ENCODE peak calls at places on chromosomes 12 and 14, in four cellular contexts. One of them, this sample, is unnamed.

GRCh38 chr14:87600236-87600635 is 392.7 kb downstream of the GALC start:
- DNase-seq in NCI-H2107: no peak
- DNase-seq in thoracic aorta: no peak
- DNase-seq in astrocyte of the spinal cord: no peak
- DNase-seq in this sample: no peak

GRCh38 chr12:117092886-117093285 is 6.3 kb downstream of the TESC start:
- DNase-seq in astrocyte of the spinal cord: no peak
- DNase-seq in thoracic aorta: no peak
- DNase-seq in NCI-H2107: no peak
- DNase-seq in this sample: no peak

GRCh38 chr14:77822307-77822706 is 22.4 kb downstream of the ADCK1 start:
- DNase-seq in NCI-H2107: no peak
- DNase-seq in astrocyte of the spinal cord: no peak
- DNase-seq in thoracic aorta: no peak
- DNase-seq in this sample: no peak

GRCh38 chr14:76647699-76648298 is 113.5 kb upstream of the VASH1 start:
- DNase-seq in NCI-H2107: peak
- DNase-seq in astrocyte of the spinal cord: peak
- DNase-seq in thoracic aorta: no peak
- DNase-seq in this sample: peak

GRCh38 chr14:94376976-94377865 is 11.2 kb downstream of the SERPINA1 start:
- DNase-seq in NCI-H2107: no peak
- DNase-seq in thoracic aorta: no peak
- DNase-seq in astrocyte of the spinal cord: no peak
- DNase-seq in this sample: no peak

GRCh38 chr14:68814376-68815287 is 21.8 kb upstream of the ZFP36L1 start:
- DNase-seq in NCI-H2107: no peak
- DNase-seq in thoracic aorta: no peak
- DNase-seq in astrocyte of the spinal cord: peak
- DNase-seq in this sample: peak

GRCh38 chr12:105928436-105928835 is 210.3 kb downstream of the NUAK1 start:
- DNase-seq in thoracic aorta: no peak
- DNase-seq in NCI-H2107: no peak
- DNase-seq in astrocyte of the spinal cord: no peak
- DNase-seq in this sample: no peak

GRCh38 chr12:92297932-92298681 is 152.5 kb upstream of the BTG1 start:
- DNase-seq in astrocyte of the spinal cord: peak
- DNase-seq in thoracic aorta: no peak
- DNase-seq in NCI-H2107: no peak
- DNase-seq in this sample: peak

GRCh38 chr12:128823216-128823915 is 392 bp downstream of the SLC15A4 start:
- DNase-seq in NCI-H2107: no peak
- DNase-seq in astrocyte of the spinal cord: no peak
- DNase-seq in thoracic aorta: no peak
- DNase-seq in this sample: no peak

GRCh38 chr12:26318661-26319068 is 123.3 kb downstream of the SSPN start:
- DNase-seq in astrocyte of the spinal cord: peak
- DNase-seq in thoracic aorta: no peak
- DNase-seq in NCI-H2107: no peak
- DNase-seq in this sample: peak

GRCh38 chr12:116504438-116504837 is 54.7 kb upstream of the MAP1LC3B2 start:
- DNase-seq in astrocyte of the spinal cord: no peak
- DNase-seq in NCI-H2107: no peak
- DNase-seq in thoracic aorta: no peak
- DNase-seq in this sample: no peak

GRCh38 chr12:52207895-52208294 is 16.1 kb upstream of the KRT80 start:
- DNase-seq in astrocyte of the spinal cord: peak
- DNase-seq in NCI-H2107: peak
- DNase-seq in thoracic aorta: no peak
- DNase-seq in this sample: peak

GRCh38 chr12:124971603-124972002 is 17.3 kb downstream of the DHX37 start:
- DNase-seq in NCI-H2107: no peak
- DNase-seq in thoracic aorta: no peak
- DNase-seq in astrocyte of the spinal cord: no peak
- DNase-seq in this sample: no peak

GRCh38 chr14:24481622-24482324 is 26.3 kb downstream of the CMA1 start:
- DNase-seq in astrocyte of the spinal cord: no peak
- DNase-seq in thoracic aorta: no peak
- DNase-seq in NCI-H2107: no peak
- DNase-seq in this sample: no peak

GRCh38 chr14:102853703-102854396 is 68.6 kb upstream of the AMN start:
- DNase-seq in NCI-H2107: no peak
- DNase-seq in astrocyte of the spinal cord: no peak
- DNase-seq in thoracic aorta: no peak
- DNase-seq in this sample: no peak

GRCh38 chr12:7108042-7108927 is 729 bp downstream of the C1RL start:
- DNase-seq in astrocyte of the spinal cord: peak
- DNase-seq in thoracic aorta: peak
- DNase-seq in NCI-H2107: peak
- DNase-seq in this sample: peak

GRCh38 chr14:95314609-95315008 is 5.1 kb downstream of the CLMN start:
- DNase-seq in thoracic aorta: no peak
- DNase-seq in astrocyte of the spinal cord: peak
- DNase-seq in NCI-H2107: no peak
- DNase-seq in this sample: peak

GRCh38 chr12:69123909-69124638 is 115.3 kb upstream of the CPSF6 start:
- DNase-seq in NCI-H2107: no peak
- DNase-seq in thoracic aorta: no peak
- DNase-seq in astrocyte of the spinal cord: no peak
- DNase-seq in this sample: no peak

GRCh38 chr12:121334513-121335343 is 17.5 kb downstream of the ANAPC5 start:
- DNase-seq in NCI-H2107: no peak
- DNase-seq in astrocyte of the spinal cord: peak
- DNase-seq in thoracic aorta: no peak
- DNase-seq in this sample: peak

GRCh38 chr12:2813573-2814185 is 1.2 kb downstream of the ITFG2 start:
- DNase-seq in NCI-H2107: peak
- DNase-seq in thoracic aorta: no peak
- DNase-seq in astrocyte of the spinal cord: peak
- DNase-seq in this sample: peak

GRCh38 chr12:52076811-52077210 is 2.7 kb upstream of the SMIM41 start:
- DNase-seq in astrocyte of the spinal cord: no peak
- DNase-seq in thoracic aorta: no peak
- DNase-seq in NCI-H2107: no peak
- DNase-seq in this sample: no peak

GRCh38 chr12:11716794-11717532 is 67.5 kb downstream of the ETV6 start:
- DNase-seq in NCI-H2107: peak
- DNase-seq in astrocyte of the spinal cord: peak
- DNase-seq in thoracic aorta: no peak
- DNase-seq in this sample: peak

GRCh38 chr12:63915105-63915830 is 70.8 kb downstream of the SRGAP1 start:
- DNase-seq in astrocyte of the spinal cord: peak
- DNase-seq in thoracic aorta: no peak
- DNase-seq in NCI-H2107: no peak
- DNase-seq in this sample: peak

GRCh38 chr14:92573761-92574498 is 60.3 kb downstream of the RIN3 start:
- DNase-seq in thoracic aorta: no peak
- DNase-seq in NCI-H2107: no peak
- DNase-seq in astrocyte of the spinal cord: no peak
- DNase-seq in this sample: no peak

GRCh38 chr14:81302613-81303012 is 81.9 kb upstream of the GTF2A1 start:
- DNase-seq in thoracic aorta: no peak
- DNase-seq in astrocyte of the spinal cord: no peak
- DNase-seq in NCI-H2107: no peak
- DNase-seq in this sample: no peak

GRCh38 chr14:73746540-73747385 is 32.6 kb upstream of the PNMA1 start:
- DNase-seq in astrocyte of the spinal cord: no peak
- DNase-seq in thoracic aorta: no peak
- DNase-seq in NCI-H2107: no peak
- DNase-seq in this sample: no peak

GRCh38 chr14:68797180-68797670 is 4.4 kb upstream of the ZFP36L1 start:
- DNase-seq in astrocyte of the spinal cord: no peak
- DNase-seq in thoracic aorta: no peak
- DNase-seq in NCI-H2107: no peak
- DNase-seq in this sample: no peak

GRCh38 chr12:21676781-21677180 is 19.1 kb upstream of the LDHB start:
- DNase-seq in NCI-H2107: no peak
- DNase-seq in astrocyte of the spinal cord: no peak
- DNase-seq in thoracic aorta: no peak
- DNase-seq in this sample: no peak

This sample was measured in fibroblast of lung.